ENCODE peak calls at places on chromosomes 2 and 18, in five cellular contexts. K, F, V, J and N are unnamed samples. For H3K4me1 and H3K9me3, the result is how much of the 10 kb centered on the place peaks cover.

GRCh38 chr18:43115076-43116035 is at the start of gene RIT2:
- DNase-seq in K (peak), F (no peak), V (no peak), J (no peak), N (no peak)

GRCh38 chr2:2229898-2230817 is 100.9 kb downstream of the MYT1L start:
- DNase-seq in K (peak), F (no peak), V (no peak), J (no peak), N (no peak)

GRCh38 chr18:10298346-10298745 is 156.1 kb upstream of the APCDD1 start:
- DNase-seq in K (no peak), F (no peak), V (no peak), J (no peak), N (no peak)

GRCh38 chr2:169348321-169349002 is 13.9 kb downstream of the LRP2 start:
- DNase-seq in K (no peak), F (no peak), V (no peak), J (no peak), N (no peak)

GRCh38 chr18:48336332-48336731 is 72.9 kb downstream of the ZBTB7C start:
- DNase-seq in K (no peak), F (no peak), V (no peak), J (peak), N (no peak)

GRCh38 chr18:9802774-9803697 is 82.7 kb upstream of the TXNDC2 start:
- DNase-seq in K (no peak), F (no peak), V (no peak), J (peak), N (no peak)

GRCh38 chr2:227870710-227871374 is 589 bp upstream of the DAW1 start:
- DNase-seq in K (no peak), F (peak), V (no peak), J (no peak), N (no peak)

GRCh38 chr2:136407113-136407951 is 289.4 kb upstream of the CXCR4 start:
- DNase-seq in K (no peak), F (no peak), V (no peak), J (no peak), N (no peak)

GRCh38 chr2:9167718-9168657 is 38.6 kb upstream of the ASAP2 start:
- DNase-seq in K (no peak), F (no peak), V (no peak), J (no peak), N (no peak)

GRCh38 chr2:118699816-118700215 is 147.6 kb downstream of the EN1 start:
- DNase-seq in K (no peak), F (no peak), V (no peak), J (no peak), N (no peak)

GRCh38 chr2:168801961-168802824 is at the start of gene NOSTRIN:
- DNase-seq in K (no peak), F (peak), V (peak), J (peak), N (no peak)

GRCh38 chr2:133477614-133477990 is 90.7 kb downstream of the NCKAP5 start:
- DNase-seq in K (no peak), F (no peak), V (no peak), J (no peak), N (no peak)

GRCh38 chr2:160292225-160292624 is 92.2 kb upstream of the ITGB6 start:
- DNase-seq in K (no peak), F (no peak), V (no peak), J (no peak), N (no peak)

GRCh38 chr18:24878289-24878688 is 417.9 kb downstream of the HRH4 start:
- DNase-seq in K (peak), F (no peak), V (peak), J (peak), N (no peak)

GRCh38 chr18:6645246-6645645 is 84.3 kb upstream of the ARHGAP28 start:
- DNase-seq in K (no peak), F (no peak), V (no peak), J (no peak), N (no peak)

GRCh38 chr2:207283356-207283755 is 117.6 kb upstream of the KLF7 start:
- DNase-seq in K (no peak), F (no peak), V (peak), J (peak), N (no peak)

GRCh38 chr2:24315669-24316068 is 44.7 kb downstream of the ITSN2 start:
- DNase-seq in K (no peak), F (no peak), V (no peak), J (no peak), N (no peak)

GRCh38 chr2:37590119-37590571 is 81.3 kb downstream of the CDC42EP3 start:
- DNase-seq in K (no peak), F (no peak), V (peak), J (no peak), N (no peak)
- TF ChIP-seq EP300 in K (no peak), F (no peak), V (peak), J (no peak), N (no peak)

GRCh38 chr2:99336780-99337163 is 417 bp upstream of the EIF5B start:
- DNase-seq in K (no peak), F (no peak), V (no peak), J (no peak), N (no peak)

GRCh38 chr2:99337931-99338580 is 867 bp downstream of the EIF5B start:
- DNase-seq in K (peak), F (peak), V (no peak), J (peak), N (no peak)

GRCh38 chr2:99335911-99336779 is at the start of gene TXNDC9:
- DNase-seq in K (peak), F (peak), V (peak), J (peak), N (peak)

GRCh38 chr2:99340669-99341236 is 3.6 kb downstream of the EIF5B start:
- DNase-seq in K (no peak), F (no peak), V (no peak), J (peak), N (no peak)

GRCh38 chr2:99337164-99337930 is at the start of gene EIF5B:
- DNase-seq in K (peak), F (peak), V (peak), J (peak), N (peak)
- H3K4me1 ChIP-seq in K (under half), F (under half), V (under half), J (under half), N (under half)

GRCh38 chr2:6845903-6846302 is 19.8 kb downstream of the CMPK2 start:
- DNase-seq in K (no peak), F (no peak), V (no peak), J (peak), N (no peak)

GRCh38 chr2:6846967-6847695 is 18.6 kb downstream of the CMPK2 start:
- DNase-seq in K (no peak), F (no peak), V (no peak), J (peak), N (no peak)

GRCh38 chr2:6845312-6845711 is 20.4 kb downstream of the CMPK2 start:
- DNase-seq in K (no peak), F (no peak), V (no peak), J (peak), N (no peak)

GRCh38 chr2:6841537-6842287 is 24.0 kb downstream of the CMPK2 start:
- DNase-seq in K (no peak), F (no peak), V (no peak), J (no peak), N (no peak)

DNA sequence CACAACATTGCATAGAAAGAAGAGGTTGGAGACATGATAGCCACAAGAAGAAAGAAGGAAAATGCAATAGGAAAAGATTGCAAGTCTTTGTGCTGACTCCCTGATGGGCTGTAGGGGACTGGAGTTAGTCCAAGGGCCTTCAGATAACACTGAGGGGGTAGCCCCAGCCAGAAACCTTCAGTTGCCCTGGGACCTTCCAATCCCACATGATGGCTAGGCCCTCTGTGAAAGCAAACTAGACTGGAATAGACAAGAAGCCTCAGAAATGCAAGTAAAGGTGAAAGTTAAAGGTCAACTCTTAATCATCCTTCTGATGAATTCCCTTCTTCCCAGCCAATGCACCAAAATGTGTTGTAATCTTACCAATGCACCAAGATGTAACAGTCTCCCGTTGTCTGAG is 19.2 kb downstream of the CMPK2 start:
- DNase-seq in K (no peak), F (no peak), V (no peak), J (no peak), N (no peak)
- H3K9me3 ChIP-seq in K (under half), F (under half), V (under half), J (under half), N (under half)

GRCh38 chr2:138090330-138090729 is 126.1 kb downstream of the HNMT start:
- DNase-seq in K (peak), F (no peak), V (peak), J (peak), N (no peak)
- TF ChIP-seq EP300 in K (no peak), F (no peak), V (no peak), J (no peak), N (no peak)

DNA sequence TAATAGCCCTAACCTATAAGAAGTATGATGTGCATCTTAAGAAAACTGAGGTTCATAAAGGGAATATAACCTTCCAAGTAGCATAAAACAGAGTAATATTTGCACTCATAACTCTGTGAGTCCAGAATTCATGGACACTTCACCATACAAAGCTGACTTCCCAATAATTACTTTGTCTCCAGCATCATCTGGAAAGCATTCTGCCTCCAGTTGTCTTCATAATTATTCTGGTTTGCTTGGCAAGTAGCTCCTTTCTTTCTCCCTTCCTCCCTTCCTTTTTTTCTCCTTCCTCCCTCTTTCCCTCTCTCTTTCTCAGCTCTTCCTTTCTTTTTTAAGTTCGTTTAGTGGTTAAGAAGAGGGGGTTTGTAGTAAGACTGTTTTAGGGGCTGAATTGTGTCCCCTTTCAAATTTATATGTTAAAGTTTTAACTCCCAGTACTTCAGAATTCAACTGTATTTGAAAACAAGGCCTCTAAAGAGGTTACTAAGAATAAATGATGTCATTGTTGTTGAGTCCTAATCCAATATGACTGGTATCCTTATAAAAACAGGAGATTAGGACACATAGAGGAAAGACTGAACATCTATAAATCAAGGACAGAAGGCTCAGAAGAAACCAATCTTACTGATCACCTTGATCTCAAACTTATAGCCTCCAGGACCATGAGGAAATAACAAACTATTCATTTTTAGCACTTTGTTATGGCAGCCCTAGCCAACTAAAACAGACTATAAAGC is 28.9 kb downstream of the TFPI start:
- DNase-seq in K (no peak), F (no peak), V (no peak), J (no peak), N (no peak)
- H3K4me1 ChIP-seq in K (under half), F (under half), V (under half), J (under half), N (under half)

GRCh38 chr2:66897676-66898280 is 462.9 kb downstream of the MEIS1 start:
- DNase-seq in K (no peak), F (no peak), V (no peak), J (no peak), N (no peak)
- H3K9me3 ChIP-seq in K (under half), F (under half), V (under half), J (under half), N (under half)

DNA sequence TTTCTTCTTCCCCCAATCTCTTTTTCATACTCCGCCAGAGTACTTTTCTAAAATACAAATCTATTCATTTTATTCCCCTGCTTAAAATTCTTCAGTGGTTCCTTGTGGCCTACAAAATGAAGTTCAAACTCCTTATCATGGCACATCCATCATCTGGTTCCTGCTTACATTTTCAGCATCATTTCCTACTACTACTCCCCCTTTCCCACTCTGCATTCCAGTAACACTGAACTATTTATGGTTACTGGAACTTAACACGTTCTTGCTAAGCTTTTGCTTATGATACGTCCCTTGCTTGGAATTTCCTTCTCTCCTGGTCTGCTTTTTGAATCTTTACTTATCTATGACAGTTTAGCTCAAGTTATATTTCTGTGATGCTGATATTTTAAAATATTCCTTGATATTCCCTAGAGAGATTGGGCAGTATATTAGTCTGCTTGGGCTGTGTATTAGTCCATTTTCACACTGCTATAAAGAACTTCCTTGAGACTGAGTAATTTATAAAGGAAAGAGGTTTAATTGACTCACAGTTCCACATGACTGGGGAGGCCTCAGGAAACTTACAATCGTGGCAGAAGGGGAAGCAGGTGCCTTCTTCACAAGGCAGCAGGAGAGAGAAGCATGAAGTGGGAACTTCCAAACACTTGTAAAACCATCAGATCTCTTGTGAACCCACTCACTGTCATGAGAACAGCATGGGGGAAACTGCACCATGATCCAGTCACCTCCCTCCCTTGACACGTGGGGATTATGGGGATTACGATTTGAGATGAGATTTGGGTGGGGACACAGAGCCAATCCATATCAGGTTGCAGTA is 53.2 kb downstream of the BMPR2 start:
- DNase-seq in K (no peak), F (no peak), V (no peak), J (no peak), N (no peak)
- TF ChIP-seq EP300 in K (no peak), F (no peak), V (no peak), J (no peak), N (peak)

DNA sequence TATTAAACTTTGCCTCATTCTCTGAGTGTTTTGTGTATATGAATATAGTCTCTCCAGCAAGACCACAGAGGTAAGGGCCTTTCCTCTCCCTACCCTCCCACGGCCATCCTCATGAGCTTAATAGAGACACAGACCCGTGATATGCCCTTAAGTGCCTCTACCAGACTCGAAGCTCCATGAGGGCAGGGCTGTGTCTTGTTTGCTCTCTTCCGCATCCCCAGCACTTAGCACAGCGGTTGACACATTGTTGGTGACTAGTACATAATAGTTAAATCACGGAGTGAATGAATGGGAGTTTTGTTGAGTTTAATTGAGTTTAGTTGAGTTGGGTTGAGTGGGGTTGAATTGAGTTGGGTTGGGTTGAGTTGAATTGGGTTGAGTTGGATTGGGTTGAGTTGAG is 122.3 kb downstream of the ZFP36L2 start:
- DNase-seq in K (no peak), F (no peak), V (no peak), J (no peak), N (no peak)
- H3K4me1 ChIP-seq in K (under half), F (under half), V (under half), J (under half), N (under half)